ENCODE peak calls at places on chromosomes 3 and 15, in four cellular contexts. One of them, this sample, is unnamed.

GRCh38 chr3:152309535-152310317 is 41.0 kb downstream of the MBNL1 start:
- DNase-seq in cardiac muscle cell: no peak
- DNase-seq in CD4-positive, alpha-beta memory T cell: peak; percentile 44
- DNase-seq in GM23248: peak; percentile 89
- DNase-seq in this sample: no peak

GRCh38 chr3:38649500-38650247 is at the start of gene SCN5A:
- DNase-seq in cardiac muscle cell: peak; percentile 76
- DNase-seq in GM23248: peak; percentile 36
- DNase-seq in CD4-positive, alpha-beta memory T cell: peak; percentile 53
- DNase-seq in this sample: peak; percentile 99

GRCh38 chr15:23497710-23498111 is 50.7 kb upstream of the GOLGA6L2 start:
- DNase-seq in cardiac muscle cell: peak; percentile 14
- DNase-seq in CD4-positive, alpha-beta memory T cell: no peak
- DNase-seq in GM23248: peak; percentile 49
- DNase-seq in this sample: peak; percentile 13

GRCh38 chr15:33194704-33195261 is at the start of gene FMN1:
- DNase-seq in cardiac muscle cell: peak; percentile 97
- DNase-seq in CD4-positive, alpha-beta memory T cell: peak; percentile 83
- DNase-seq in GM23248: peak; percentile 97
- DNase-seq in this sample: peak; percentile 96

GRCh38 chr3:179451335-179452165 is at the start of gene GNB4:
- DNase-seq in cardiac muscle cell: peak; percentile 91
- DNase-seq in CD4-positive, alpha-beta memory T cell: peak; percentile 42
- DNase-seq in GM23248: peak; percentile 95
- DNase-seq in this sample: peak; percentile 90

GRCh38 chr15:90749754-90750153 is 32.6 kb downstream of the BLM start:
- DNase-seq in cardiac muscle cell: no peak
- DNase-seq in GM23248: no peak
- DNase-seq in CD4-positive, alpha-beta memory T cell: no peak
- DNase-seq in this sample: no peak

GRCh38 chr15:74133071-74133702 is 2.8 kb downstream of the ISLR2 start:
- DNase-seq in cardiac muscle cell: peak; percentile 24
- DNase-seq in GM23248: peak; percentile 16
- DNase-seq in CD4-positive, alpha-beta memory T cell: no peak
- DNase-seq in this sample: peak; percentile 75

GRCh38 chr3:63349583-63350177 is 71.6 kb downstream of the SYNPR start:
- DNase-seq in CD4-positive, alpha-beta memory T cell: no peak
- DNase-seq in GM23248: peak; percentile 88
- DNase-seq in cardiac muscle cell: peak; percentile 80
- DNase-seq in this sample: peak; percentile 30

GRCh38 chr15:71275098-71275497 is 159.8 kb downstream of the THSD4 start:
- DNase-seq in GM23248: peak; percentile 80
- DNase-seq in CD4-positive, alpha-beta memory T cell: no peak
- DNase-seq in cardiac muscle cell: no peak
- DNase-seq in this sample: no peak

GRCh38 chr15:68526269-68526668 is 52.5 kb upstream of the CORO2B start:
- DNase-seq in cardiac muscle cell: no peak
- DNase-seq in CD4-positive, alpha-beta memory T cell: no peak
- DNase-seq in GM23248: peak; percentile 89
- DNase-seq in this sample: no peak

GRCh38 chr15:96207377-96208006 is 123.0 kb upstream of the NR2F2 start:
- DNase-seq in GM23248: no peak
- DNase-seq in cardiac muscle cell: no peak
- DNase-seq in CD4-positive, alpha-beta memory T cell: no peak
- DNase-seq in this sample: no peak

GRCh38 chr15:74053941-74054529 is 28.3 kb downstream of the GOLGA6A start:
- DNase-seq in CD4-positive, alpha-beta memory T cell: peak; percentile 61
- DNase-seq in cardiac muscle cell: peak; percentile 80
- DNase-seq in GM23248: peak; percentile 85
- DNase-seq in this sample: peak; percentile 95

GRCh38 chr3:17424137-17424536 is 318.3 kb downstream of the TBC1D5 start:
- DNase-seq in cardiac muscle cell: no peak
- DNase-seq in CD4-positive, alpha-beta memory T cell: no peak
- DNase-seq in GM23248: peak; percentile 55
- DNase-seq in this sample: no peak

GRCh38 chr15:51750942-51751686 is at the start of gene TMOD2:
- DNase-seq in GM23248: peak; percentile 62
- DNase-seq in cardiac muscle cell: peak; percentile 63
- DNase-seq in CD4-positive, alpha-beta memory T cell: peak; percentile 51
- DNase-seq in this sample: peak; percentile 87

GRCh38 chr15:62928242-62928995 is 114.1 kb upstream of the TPM1 start:
- DNase-seq in cardiac muscle cell: peak; percentile 33
- DNase-seq in CD4-positive, alpha-beta memory T cell: no peak
- DNase-seq in GM23248: peak; percentile 99
- DNase-seq in this sample: no peak

GRCh38 chr3:174532216-174532615 is 326.9 kb upstream of the NAALADL2 start:
- DNase-seq in GM23248: no peak
- DNase-seq in cardiac muscle cell: no peak
- DNase-seq in CD4-positive, alpha-beta memory T cell: no peak
- DNase-seq in this sample: no peak

GRCh38 chr3:85846940-85847339 is 888.2 kb downstream of the CADM2 start:
- DNase-seq in CD4-positive, alpha-beta memory T cell: no peak
- DNase-seq in cardiac muscle cell: no peak
- DNase-seq in GM23248: no peak
- DNase-seq in this sample: no peak

DNA sequence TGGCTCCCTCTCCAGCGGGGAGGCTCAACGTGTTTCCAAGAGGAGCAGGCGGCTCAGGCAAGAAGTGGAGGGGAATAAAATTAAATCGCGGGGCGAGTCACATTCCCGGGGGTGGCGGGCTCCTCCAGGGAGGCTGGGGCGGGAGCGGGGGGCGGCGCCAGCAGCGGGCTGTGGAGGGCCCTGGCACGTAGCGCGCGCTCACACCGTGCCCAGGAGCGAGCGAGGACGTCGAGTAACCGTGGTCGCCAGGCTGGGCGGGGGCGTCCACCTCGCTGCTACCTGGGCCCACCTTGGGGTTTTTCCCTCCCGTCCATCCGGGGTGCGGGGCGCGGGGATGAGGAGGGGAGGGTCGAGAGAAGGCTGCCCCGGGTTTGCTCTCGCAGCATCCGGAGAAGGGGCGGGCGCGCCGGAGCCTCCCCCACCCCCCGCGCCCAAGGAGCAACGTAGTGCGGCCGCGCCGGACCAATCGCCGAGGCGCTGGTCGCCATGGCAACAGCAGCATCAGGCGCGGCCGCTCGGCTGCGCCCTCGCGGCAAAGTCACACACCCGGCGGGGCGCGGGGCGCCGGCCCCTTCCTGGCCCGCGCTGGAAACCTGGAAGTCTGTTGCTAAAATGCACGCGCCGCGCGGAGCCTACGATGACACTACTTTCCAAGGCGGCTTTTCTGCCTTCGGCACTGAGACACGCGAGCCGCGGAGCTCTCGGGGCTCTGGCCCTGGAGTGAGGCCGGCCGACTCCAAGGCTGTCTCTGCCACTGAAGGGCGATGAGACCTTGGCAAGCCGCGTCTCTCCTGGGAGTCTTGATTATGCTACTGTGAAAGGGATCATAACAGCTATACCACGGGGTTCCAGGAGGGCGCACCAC is at the start of gene IQSEC1:
- DNase-seq in cardiac muscle cell: peak; percentile 62
- DNase-seq in CD4-positive, alpha-beta memory T cell: peak; percentile 74
- DNase-seq in GM23248: peak; percentile 56
- DNase-seq in this sample: peak; percentile 99
- H3K4me3 ChIP-seq in cardiac muscle cell: no peak within 1 kb of the TSS
- H3K4me3 ChIP-seq in CD4-positive, alpha-beta memory T cell: peak within 1 kb of the TSS; percentile 36
- H3K4me3 ChIP-seq in GM23248: no peak within 1 kb of the TSS
- H3K4me3 ChIP-seq in this sample: peak within 1 kb of the TSS; percentile 32

GRCh38 chr3:130748520-130748919 is 1.9 kb upstream of the PIK3R4 start:
- DNase-seq in cardiac muscle cell: no peak
- DNase-seq in CD4-positive, alpha-beta memory T cell: no peak
- DNase-seq in GM23248: peak; percentile 38
- DNase-seq in this sample: no peak
- H3K4me3 ChIP-seq in cardiac muscle cell: no peak overlapping the region
- H3K4me3 ChIP-seq in CD4-positive, alpha-beta memory T cell: peak overlapping the region; percentile 12
- H3K4me3 ChIP-seq in GM23248: peak overlapping the region; percentile 90
- H3K4me3 ChIP-seq in this sample: no peak overlapping the region

DNA sequence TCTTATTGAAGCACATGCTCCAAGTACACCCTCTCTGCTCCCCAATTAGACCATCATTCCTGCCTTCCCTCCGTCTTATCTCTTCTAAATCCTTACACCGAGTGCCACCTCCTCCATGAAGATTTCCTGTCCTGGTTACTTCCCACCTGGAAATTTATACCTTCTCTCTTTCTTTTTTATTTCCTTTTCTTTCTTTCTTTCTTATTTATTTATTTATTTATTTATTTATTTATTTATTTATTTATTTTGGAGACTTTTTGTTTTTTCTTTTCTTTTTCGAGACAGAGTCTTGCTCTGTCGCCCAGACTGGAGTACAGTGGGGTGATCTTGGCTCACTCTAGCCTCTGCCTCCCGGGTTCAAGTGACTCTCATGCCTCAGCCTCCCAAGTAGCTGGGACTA is 45.9 kb upstream of the ABHD2 start:
- DNase-seq in cardiac muscle cell: no peak
- DNase-seq in CD4-positive, alpha-beta memory T cell: no peak
- DNase-seq in GM23248: no peak
- DNase-seq in this sample: no peak
- H3K4me3 ChIP-seq in cardiac muscle cell: no peak overlapping the region
- H3K4me3 ChIP-seq in CD4-positive, alpha-beta memory T cell: no peak overlapping the region
- H3K4me3 ChIP-seq in GM23248: no peak overlapping the region
- H3K4me3 ChIP-seq in this sample: no peak overlapping the region

DNA sequence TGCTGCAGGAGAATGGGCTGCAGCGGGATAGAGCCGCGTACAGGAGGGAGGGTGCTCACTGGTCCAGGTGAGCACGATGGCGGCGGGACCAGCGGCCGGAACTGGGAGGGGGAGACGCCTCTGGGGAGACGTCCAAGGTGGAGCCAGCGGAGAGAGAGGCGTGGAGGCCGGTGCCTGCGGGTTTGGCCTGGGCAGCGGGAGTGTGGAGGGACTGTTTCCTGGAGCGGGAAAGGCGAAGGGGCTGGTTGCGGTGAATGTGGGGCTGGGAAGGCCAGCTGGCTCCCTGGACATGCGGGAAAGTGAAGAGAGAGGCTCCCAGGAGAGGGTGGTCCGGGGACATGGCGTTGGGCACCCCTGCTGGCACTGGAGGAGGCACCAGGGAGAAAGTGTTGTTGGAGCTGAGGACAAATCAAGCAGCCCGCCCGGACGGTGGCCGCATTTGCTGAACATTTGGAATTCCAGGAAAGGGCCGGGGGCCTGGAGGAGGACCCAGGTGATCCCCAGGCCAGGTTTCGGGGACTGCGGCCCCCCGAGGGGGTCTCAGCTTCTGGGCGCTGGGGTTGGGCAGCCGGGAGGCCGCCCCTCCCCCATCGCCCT is 34.3 kb downstream of the DNAJB8 start:
- DNase-seq in cardiac muscle cell: no peak
- DNase-seq in CD4-positive, alpha-beta memory T cell: no peak
- DNase-seq in GM23248: no peak
- DNase-seq in this sample: peak; percentile 88
- H3K4me3 ChIP-seq in cardiac muscle cell: peak overlapping the region; percentile 43
- H3K4me3 ChIP-seq in CD4-positive, alpha-beta memory T cell: no peak overlapping the region
- H3K4me3 ChIP-seq in GM23248: peak overlapping the region; percentile 35
- H3K4me3 ChIP-seq in this sample: peak overlapping the region; percentile 35

GRCh38 chr3:53130179-53131135 is at the start of gene RFT1:
- DNase-seq in cardiac muscle cell: peak; percentile 98
- DNase-seq in GM23248: peak; percentile 98
- DNase-seq in CD4-positive, alpha-beta memory T cell: peak; percentile 96
- DNase-seq in this sample: peak; percentile 93

GRCh38 chr3:53129344-53129743 is 891 bp downstream of the RFT1 start:
- DNase-seq in cardiac muscle cell: peak; percentile 7
- DNase-seq in CD4-positive, alpha-beta memory T cell: no peak
- DNase-seq in GM23248: no peak
- DNase-seq in this sample: no peak

GRCh38 chr3:53132347-53132746 is 2.1 kb upstream of the RFT1 start:
- DNase-seq in GM23248: no peak
- DNase-seq in cardiac muscle cell: no peak
- DNase-seq in CD4-positive, alpha-beta memory T cell: no peak
- DNase-seq in this sample: no peak

GRCh38 chr3:53134631-53135232 is 4.5 kb upstream of the RFT1 start:
- DNase-seq in CD4-positive, alpha-beta memory T cell: peak; percentile 56
- DNase-seq in GM23248: peak; percentile 84
- DNase-seq in cardiac muscle cell: peak; percentile 75
- DNase-seq in this sample: peak; percentile 92

DNA sequence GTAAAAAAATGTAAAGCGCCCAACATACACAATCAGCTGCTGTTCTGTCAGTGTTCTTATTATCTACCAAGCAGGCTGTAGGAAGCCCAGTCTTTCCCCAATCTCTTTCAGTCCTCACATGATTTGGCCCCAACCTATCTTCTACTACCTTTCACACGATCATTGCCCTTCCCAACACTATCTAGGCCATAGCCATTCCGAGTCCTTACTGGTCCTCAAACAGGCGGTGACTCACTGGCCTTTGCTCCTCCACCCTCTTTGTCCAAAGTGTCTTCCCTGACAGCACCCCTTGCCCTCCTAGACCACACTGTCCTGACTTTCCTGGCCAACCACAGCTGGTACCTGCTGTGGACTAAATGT is 881 bp upstream of the RFT1 start:
- DNase-seq in cardiac muscle cell: no peak
- DNase-seq in GM23248: peak; percentile 41
- DNase-seq in CD4-positive, alpha-beta memory T cell: no peak
- DNase-seq in this sample: peak; percentile 6
- H3K4me3 ChIP-seq in cardiac muscle cell: peak overlapping the region; percentile 87
- H3K4me3 ChIP-seq in GM23248: peak overlapping the region; percentile 99
- H3K4me3 ChIP-seq in CD4-positive, alpha-beta memory T cell: no peak overlapping the region
- H3K4me3 ChIP-seq in this sample: no peak overlapping the region

This sample was measured in H7.